ENCODE peak calls at places on chromosome 18, in four cellular contexts. A is GM12891, Q is H1, V is K562. R is an unnamed sample.

GRCh38 chr18:21997207-21998143 is 171.9 kb upstream of the GATA6 start:
- DNase-seq in A (peak), Q (no peak), V (peak), R (peak)

GRCh38 chr18:57959278-57959677 is 84.7 kb upstream of the NEDD4L start:
- DNase-seq in A (no peak), Q (no peak), V (peak), R (no peak)

GRCh38 chr18:3722662-3723433 is 272.9 kb downstream of the TGIF1 start:
- DNase-seq in A (no peak), Q (no peak), V (no peak), R (no peak)

GRCh38 chr18:50307738-50308470 is 20.4 kb upstream of the CXXC1 start:
- DNase-seq in A (peak), Q (peak), V (peak), R (peak)

GRCh38 chr18:57803119-57803969 is at the start of gene ATP8B1:
- DNase-seq in A (peak), Q (peak), V (no peak), R (peak)

GRCh38 chr18:46859855-46860254 is 57.5 kb downstream of the PIAS2 start:
- DNase-seq in A (peak), Q (no peak), V (no peak), R (no peak)

GRCh38 chr18:45324489-45325111 is 290.7 kb upstream of the SLC14A2 start:
- DNase-seq in A (no peak), Q (peak), V (no peak), R (no peak)

GRCh38 chr18:48293954-48294893 is 115.0 kb downstream of the ZBTB7C start:
- DNase-seq in A (no peak), Q (no peak), V (no peak), R (no peak)

GRCh38 chr18:34222025-34222395 is 2.7 kb downstream of the NOL4 start:
- DNase-seq in A (no peak), Q (no peak), V (no peak), R (no peak)

GRCh38 chr18:34978953-34979608 is 62.1 kb upstream of the MAPRE2 start:
- DNase-seq in A (no peak), Q (no peak), V (peak), R (no peak)

GRCh38 chr18:64276736-64277135 is 127.8 kb upstream of the LINC00305 start:
- DNase-seq in A (no peak), Q (no peak), V (no peak), R (no peak)

GRCh38 chr18:59898609-59899297 is 1.0 kb upstream of the PMAIP1 start:
- DNase-seq in A (no peak), Q (no peak), V (no peak), R (no peak)

GRCh38 chr18:48139427-48140347 is 209.2 kb upstream of the SMAD2 start:
- DNase-seq in A (no peak), Q (no peak), V (no peak), R (no peak)

GRCh38 chr18:54416459-54416858 is 58.8 kb downstream of the C18orf54 start:
- DNase-seq in A (no peak), Q (no peak), V (no peak), R (no peak)

GRCh38 chr18:56787392-56787791 is 136.2 kb downstream of the WDR7 start:
- DNase-seq in A (no peak), Q (no peak), V (no peak), R (no peak)

GRCh38 chr18:3877678-3878077 is 427.7 kb downstream of the TGIF1 start:
- DNase-seq in A (no peak), Q (no peak), V (no peak), R (no peak)

GRCh38 chr18:59033361-59033760 is 106.3 kb upstream of the SEC11C start:
- DNase-seq in A (no peak), Q (no peak), V (no peak), R (no peak)

GRCh38 chr18:49843131-49843530 is 29.8 kb upstream of the ACAA2 start:
- DNase-seq in A (no peak), Q (no peak), V (no peak), R (no peak)

GRCh38 chr18:54679318-54680149 is 88.5 kb downstream of the DYNAP start:
- DNase-seq in A (no peak), Q (no peak), V (peak), R (no peak)

GRCh38 chr18:56333146-56333545 is 305.2 kb downstream of the TXNL1 start:
- DNase-seq in A (no peak), Q (no peak), V (no peak), R (no peak)

GRCh38 chr18:596288-596881 is 403 bp upstream of the CLUL1 start:
- DNase-seq in A (peak), Q (peak), V (peak), R (peak)

GRCh38 chr18:46577546-46577945 is 79.5 kb downstream of the LOXHD1 start:
- DNase-seq in A (no peak), Q (no peak), V (no peak), R (no peak)

GRCh38 chr18:3692113-3692621 is 242.2 kb downstream of the TGIF1 start:
- DNase-seq in A (no peak), Q (no peak), V (no peak), R (no peak)

GRCh38 chr18:24918257-24918656 is 433.7 kb downstream of the ZNF521 start:
- DNase-seq in A (no peak), Q (no peak), V (no peak), R (no peak)

GRCh38 chr18:5294618-5295230 is 802 bp downstream of the ZBTB14 start:
- DNase-seq in A (no peak), Q (no peak), V (no peak), R (no peak)

GRCh38 chr18:5296706-5297320 is 1.3 kb upstream of the ZBTB14 start:
- DNase-seq in A (peak), Q (peak), V (peak), R (peak)

GRCh38 chr18:5295981-5296705 is 617 bp upstream of the ZBTB14 start:
- DNase-seq in A (peak), Q (peak), V (peak), R (peak)

GRCh38 chr18:5294113-5294617 is 1.4 kb downstream of the ZBTB14 start:
- DNase-seq in A (peak), Q (no peak), V (peak), R (peak)

DNA sequence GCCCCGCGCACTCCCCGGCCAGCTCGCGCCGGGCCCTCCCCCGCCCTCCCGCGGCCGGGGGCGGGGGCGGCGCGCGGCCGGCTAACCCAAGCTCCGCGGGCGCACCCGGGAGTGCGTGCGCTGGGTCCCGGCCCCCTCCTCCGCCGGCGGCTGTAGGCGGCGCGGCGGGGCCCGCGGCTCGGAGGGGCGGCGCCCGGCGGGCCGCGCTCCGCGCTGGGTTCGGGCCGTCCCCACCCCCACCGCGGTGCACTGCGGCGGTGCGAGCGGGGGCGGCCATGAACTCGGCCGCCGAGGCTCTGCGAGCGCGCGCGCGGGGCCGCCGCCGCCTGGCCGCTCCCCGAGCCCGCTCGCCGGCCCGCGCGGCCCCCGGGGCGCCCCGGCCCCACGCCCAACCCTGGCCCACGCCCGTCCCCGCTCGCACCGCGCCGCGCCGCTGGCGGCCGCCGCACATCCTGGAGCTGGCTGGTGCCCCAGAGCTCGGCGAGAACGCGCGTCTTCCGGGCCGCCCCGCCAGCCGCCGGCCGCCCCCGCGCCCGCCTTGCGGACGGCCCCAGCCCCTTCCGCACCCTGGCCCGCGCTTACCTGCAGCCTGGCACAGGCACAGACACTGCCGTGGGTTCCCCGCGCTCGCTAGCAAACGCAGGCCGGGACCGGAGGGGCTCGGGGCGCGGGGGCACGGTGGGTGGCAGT is at the start of gene ZBTB14:
- DNase-seq in A (peak), Q (no peak), V (peak), R (peak)
- TF ChIP-seq POLR2A in A (no peak), Q (no peak), V (no peak), R (no peak)

GRCh38 chr18:9987931-9988330 is 74.1 kb downstream of the VAPA start:
- DNase-seq in A (no peak), Q (no peak), V (no peak), R (no peak)
- TF ChIP-seq TAF1 in A (no peak), Q (no peak), V (no peak), R (no peak)

DNA sequence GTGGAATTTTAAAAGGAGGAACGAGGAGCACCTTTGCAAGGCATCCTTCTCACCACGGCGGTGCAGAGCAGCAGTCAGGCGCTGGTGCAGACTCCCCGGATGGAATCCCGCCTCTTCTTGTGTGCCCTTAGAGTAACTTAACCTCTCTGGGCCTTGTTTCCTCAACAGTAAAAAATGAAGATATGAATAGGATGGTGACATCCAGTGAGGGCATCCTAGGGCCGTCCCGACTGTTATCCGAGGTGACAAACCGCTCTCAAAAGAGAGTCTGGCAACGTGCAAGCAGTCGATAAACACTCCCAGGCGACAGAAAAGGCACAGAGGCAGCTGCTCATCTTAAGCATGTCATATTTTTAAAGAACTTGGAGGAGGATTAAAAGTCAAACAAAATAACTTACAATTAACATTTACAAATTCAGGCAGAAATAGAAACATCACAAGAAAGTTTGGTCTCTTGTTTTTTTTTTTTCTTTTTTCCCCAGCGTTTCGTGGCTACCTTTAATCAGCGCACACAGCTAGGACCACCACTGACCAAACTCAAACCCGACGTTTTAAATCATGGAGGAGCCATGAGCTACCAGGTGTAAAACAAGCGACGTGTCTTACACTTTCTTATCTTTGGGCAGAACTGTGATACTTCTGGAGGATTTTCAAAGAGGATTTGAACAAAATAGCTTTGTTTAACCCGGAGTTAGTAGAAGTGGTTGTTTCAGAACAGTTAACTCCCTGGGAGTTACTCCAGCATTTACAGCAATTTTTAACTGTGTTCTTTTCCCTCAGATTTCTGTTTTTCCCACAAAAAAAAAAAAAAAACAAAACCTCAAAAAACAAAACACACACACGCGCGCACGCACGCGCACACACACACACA is 2.1 kb downstream of the MBP start:
- DNase-seq in A (no peak), Q (no peak), V (no peak), R (no peak)
- TF ChIP-seq POLR2A in A (no peak), Q (no peak), V (no peak), R (no peak)

DNA sequence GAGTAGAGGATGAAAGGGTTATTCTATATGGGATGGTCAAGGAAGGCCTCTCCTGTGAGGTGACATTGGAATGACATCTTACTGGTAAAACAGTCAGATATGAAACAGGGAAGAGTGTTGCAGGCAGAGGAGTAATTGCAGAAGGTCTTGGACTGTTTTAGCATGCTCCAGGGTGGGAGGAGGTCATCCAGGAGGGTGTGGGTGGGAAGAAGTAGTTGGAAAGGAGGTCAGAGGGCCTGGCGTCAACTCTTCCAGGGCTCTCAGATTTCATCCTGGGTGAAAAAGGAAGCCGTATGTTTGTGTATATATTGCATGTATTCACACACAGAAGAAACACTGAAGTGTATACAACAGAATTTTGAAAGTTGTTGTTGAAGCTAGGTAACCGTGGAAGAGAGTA is 48.2 kb downstream of the ATP9B start:
- DNase-seq in A (no peak), Q (no peak), V (no peak), R (no peak)
- TF ChIP-seq TAF1 in A (no peak), Q (no peak), V (no peak), R (no peak)